ENCODE peak calls at places on chromosomes 5 and 9, in four cellular contexts. G is H1, R is HepG2, K is K562. D is an unnamed sample.

GRCh38 chr5:131204964-131205363 is 34.2 kb downstream of the LYRM7 start:
- DNase-seq in K (no peak), G (no peak), R (no peak), D (no peak)

GRCh38 chr5:163614787-163615186 is 109.4 kb downstream of the MAT2B start:
- DNase-seq in G (no peak), K (no peak), R (no peak), D (no peak)

GRCh38 chr9:69857131-69857530 is 36.5 kb downstream of the CFAP95 start:
- DNase-seq in G (no peak), R (no peak), K (no peak), D (no peak)

GRCh38 chr5:45691656-45692055 is 4.5 kb downstream of the HCN1 start:
- DNase-seq in K (no peak), G (no peak), R (no peak), D (no peak)

GRCh38 chr9:97985058-97985861 is 2.1 kb downstream of the ANP32B start:
- DNase-seq in G (no peak), K (no peak), R (no peak), D (no peak)

GRCh38 chr5:176384366-176384930 is 4.0 kb downstream of the NOP16 start:
- DNase-seq in R (no peak), G (no peak), K (no peak), D (no peak)

GRCh38 chr5:76177974-76178373 is 94.8 kb downstream of the SV2C start:
- DNase-seq in K (no peak), G (no peak), R (no peak), D (no peak)

GRCh38 chr5:84411832-84412605 is 27.3 kb upstream of the EDIL3 start:
- DNase-seq in K (no peak), G (no peak), R (no peak), D (no peak)

GRCh38 chr9:127033784-127034183 is 88.7 kb downstream of the ANGPTL2 start:
- DNase-seq in K (no peak), G (no peak), R (no peak), D (no peak)

GRCh38 chr9:115030006-115030405 is 88.0 kb downstream of the TNC start:
- DNase-seq in G (no peak), R (no peak), K (no peak), D (no peak)

GRCh38 chr5:33195431-33196128 is 245.2 kb upstream of the TARS1 start:
- DNase-seq in G (no peak), K (no peak), R (no peak), D (no peak)

GRCh38 chr9:7358876-7359275 is 440.7 kb downstream of the DMAC1 start:
- DNase-seq in K (no peak), R (no peak), G (no peak), D (no peak)

GRCh38 chr9:88161144-88161543 is 22.9 kb upstream of the SPATA31C2 start:
- DNase-seq in K (no peak), G (no peak), R (no peak), D (no peak)

GRCh38 chr5:79851694-79852006 is 139.4 kb downstream of the MTX3 start:
- DNase-seq in G (no peak), R (no peak), K (no peak), D (no peak)

GRCh38 chr9:23820731-23821399 is 5.2 kb downstream of the ELAVL2 start:
- DNase-seq in R (no peak), G (no peak), K (no peak), D (no peak)

GRCh38 chr5:76415855-76416254 is 12.8 kb downstream of the IQGAP2 start:
- DNase-seq in K (no peak), G (no peak), R (no peak), D (no peak)

GRCh38 chr9:95102001-95102433 is 215.5 kb downstream of the FANCC start:
- DNase-seq in K (no peak), R (no peak), G (no peak), D (no peak)

GRCh38 chr5:135195267-135195603 is 161.2 kb upstream of the PITX1 start:
- DNase-seq in G (no peak), K (no peak), R (no peak), D (no peak)

GRCh38 chr5:114412509-114413171 is 50.8 kb downstream of the KCNN2 start:
- DNase-seq in K (no peak), G (no peak), R (no peak), D (peak; percentile 12)

GRCh38 chr9:214488-215448 is at the start of gene DOCK8:
- DNase-seq in R (peak; percentile 31), K (peak; percentile 74), G (no peak), D (peak; percentile 35)

GRCh38 chr9:212265-212664 is 2.4 kb upstream of the DOCK8 start:
- DNase-seq in R (no peak), G (no peak), K (no peak), D (no peak)

GRCh38 chr9:211557-211956 is 3.1 kb upstream of the DOCK8 start:
- DNase-seq in R (no peak), K (no peak), G (no peak), D (no peak)

GRCh38 chr9:211036-211435 is 3.6 kb upstream of the DOCK8 start:
- DNase-seq in R (no peak), G (no peak), K (no peak), D (no peak)

DNA sequence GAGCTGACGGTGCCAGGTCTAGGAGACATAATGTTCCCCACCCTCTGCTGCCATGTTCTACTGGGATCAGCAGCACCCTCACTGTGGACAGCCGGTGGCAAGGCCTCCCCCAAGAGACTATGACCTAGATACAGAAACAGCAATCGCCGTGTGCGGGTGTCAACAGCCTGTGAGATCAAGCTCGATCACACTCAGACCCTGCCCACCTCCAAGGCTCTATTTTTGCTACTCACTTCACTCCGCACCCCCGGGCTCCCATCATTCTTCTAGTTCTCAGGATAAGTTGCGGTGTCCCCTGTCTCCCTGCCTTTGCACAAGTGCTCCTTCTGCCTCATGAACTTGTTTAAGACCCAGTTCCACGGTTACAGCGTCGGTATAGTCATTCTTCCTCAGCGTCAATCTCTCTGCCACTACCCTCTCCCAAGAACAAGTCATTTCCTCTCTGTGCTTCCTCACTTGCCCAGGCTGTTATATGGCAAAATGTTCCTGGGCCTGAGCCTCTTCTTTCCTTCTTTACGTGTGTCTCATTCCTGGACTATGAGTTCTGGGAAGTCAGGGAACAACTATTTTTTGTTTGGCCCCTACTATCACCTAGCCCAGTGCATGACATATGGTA is 5.4 kb upstream of the DOCK8 start:
- DNase-seq in G (no peak), K (no peak), R (no peak), D (no peak)
- TF ChIP-seq FOSL1 in G (no peak), K (no peak), R (no peak), D (no peak)

DNA sequence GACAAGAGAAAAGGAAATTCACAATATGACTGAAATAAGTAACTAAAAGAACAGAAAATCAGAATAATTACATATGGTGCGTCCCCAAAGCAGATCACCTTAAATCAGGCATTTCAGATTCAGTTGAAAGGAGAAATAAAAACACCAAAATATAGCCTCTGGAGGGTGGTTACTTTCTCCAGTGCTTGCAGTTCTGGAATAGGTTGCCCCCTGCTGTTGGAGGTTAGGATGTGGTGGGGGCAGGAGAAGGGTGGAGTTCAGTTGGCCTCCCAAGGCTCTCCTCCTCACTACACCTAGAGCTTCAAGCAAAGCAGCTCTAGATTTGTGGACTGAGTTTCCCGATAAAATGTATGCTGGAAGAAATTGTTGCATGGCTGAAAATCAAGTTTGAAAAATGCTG is 338.2 kb upstream of the TLE4 start:
- DNase-seq in K (peak; percentile 8), R (peak; percentile 33), G (peak; percentile 34), D (peak; percentile 22)
- TF ChIP-seq CTCF in K (no peak), R (peak; percentile 54), G (peak; percentile 51), D (peak; percentile 46)

DNA sequence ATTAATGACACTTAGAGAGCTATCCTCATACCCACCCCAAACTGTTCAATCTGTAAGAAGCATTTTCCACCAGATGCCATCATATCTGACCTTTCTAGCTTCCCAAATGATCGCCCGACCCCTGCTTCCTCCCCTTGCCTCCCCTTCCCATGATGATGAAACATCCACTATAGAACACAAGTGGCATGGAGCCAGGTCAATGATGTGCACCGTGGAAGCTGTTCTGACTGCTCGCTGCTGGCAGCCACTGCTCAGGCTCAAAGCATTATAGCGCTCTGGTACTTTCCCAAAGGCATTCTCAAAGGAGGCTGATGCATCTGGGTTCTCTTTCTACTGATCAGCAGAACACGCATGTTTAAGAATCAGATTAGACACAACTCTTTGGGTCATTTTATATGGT is 343.8 kb downstream of the ENC1 start:
- DNase-seq in R (no peak), G (no peak), K (no peak), D (no peak)
- TF ChIP-seq FOSL1 in R (no peak), G (no peak), K (no peak), D (no peak)

GRCh38 chr5:39586185-39586584 is 161.4 kb upstream of the DAB2 start:
- DNase-seq in K (no peak), G (no peak), R (no peak), D (no peak)

GRCh38 chr5:39584921-39585320 is 160.1 kb upstream of the DAB2 start:
- DNase-seq in R (no peak), K (no peak), G (no peak), D (no peak)

GRCh38 chr5:39579750-39580149 is 155.0 kb upstream of the DAB2 start:
- DNase-seq in K (no peak), R (no peak), G (no peak), D (no peak)

GRCh38 chr5:39578887-39579497 is 154.2 kb upstream of the DAB2 start:
- DNase-seq in K (no peak), G (no peak), R (no peak), D (peak; percentile 18)

GRCh38 chr5:39580702-39581498 is 156.1 kb upstream of the DAB2 start:
- DNase-seq in K (no peak), G (no peak), R (no peak), D (no peak)
- TF ChIP-seq CTCF in K (no peak), G (no peak), R (no peak), D (no peak)

DNA sequence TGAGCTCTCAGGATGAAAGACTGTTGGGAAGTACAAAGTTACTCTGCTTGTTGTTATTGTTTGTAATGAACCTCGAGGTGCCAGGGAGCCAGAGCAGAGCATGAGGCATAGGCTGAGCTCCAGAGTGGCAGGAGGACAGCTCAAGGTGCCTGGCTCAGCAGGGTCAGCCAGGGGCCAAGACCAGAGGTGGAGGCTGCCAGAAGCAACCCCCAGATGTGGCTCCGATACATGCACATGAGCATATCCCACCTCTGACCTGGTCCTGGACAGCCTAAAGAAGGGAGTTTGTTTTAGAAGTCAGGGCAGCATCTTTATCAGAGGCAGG is 105.6 kb downstream of the PSD2 start:
- DNase-seq in K (no peak), G (no peak), R (no peak), D (no peak)
- TF ChIP-seq FOSL1 in K (no peak), G (no peak), R (no peak), D (no peak)

DNA sequence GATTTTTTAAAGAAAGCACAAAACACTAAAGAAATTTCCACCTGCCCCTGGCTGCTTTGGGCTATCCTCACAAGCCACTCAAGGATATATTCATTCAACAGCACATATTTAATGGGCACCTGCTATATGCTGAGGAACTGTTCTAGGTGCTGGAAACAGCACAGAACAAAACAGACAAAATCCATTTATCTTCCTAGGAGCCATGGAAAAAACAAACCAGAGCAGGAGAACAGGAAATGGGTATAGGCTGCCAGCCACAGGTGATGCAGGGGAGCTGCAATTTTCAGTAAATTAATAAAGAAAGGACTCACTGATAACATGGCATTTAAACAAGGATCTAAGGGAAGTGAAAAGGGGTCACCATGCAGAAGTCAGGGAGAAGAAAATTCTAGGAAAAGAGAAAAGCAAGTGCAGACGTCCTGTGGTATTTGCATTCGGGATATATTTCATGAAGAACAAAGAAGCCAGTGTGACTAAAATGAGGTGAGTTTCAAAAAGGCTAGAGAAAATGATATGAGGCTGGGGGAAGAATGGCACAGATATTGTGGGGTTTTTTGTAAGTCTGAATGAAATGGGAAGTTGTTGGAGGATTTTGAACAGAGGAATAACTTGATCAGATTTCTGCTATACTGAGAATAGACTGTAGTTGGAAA is 152.2 kb downstream of the ADAMTSL1 start:
- DNase-seq in K (no peak), R (no peak), G (no peak), D (no peak)
- TF ChIP-seq CTCF in K (no peak), R (no peak), G (peak; percentile 17), D (no peak)

GRCh38 chr5:137497396-137498290 is 1.5 kb downstream of the SPOCK1 start:
- DNase-seq in R (no peak), K (no peak), G (no peak), D (no peak)
- TF ChIP-seq FOSL1 in R (no peak), K (no peak), G (no peak), D (no peak)